ENCODE peak calls at places on chromosome 18, in eight cellular contexts. One of them, this sample, is unnamed.

GRCh38 chr18:65057439-65058083 is 693.3 kb upstream of the CDH7 start:
- DNase-seq in PC-9: no peak
- DNase-seq in AG09309: no peak
- DNase-seq in AG04449: no peak
- DNase-seq in cardiac fibroblast: no peak
- DNase-seq in stomach: no peak
- DNase-seq in astrocyte of the cerebellum: no peak
- DNase-seq in CD8-positive, alpha-beta T cell: no peak
- DNase-seq in this sample: no peak

GRCh38 chr18:29004921-29005320 is 828.0 kb upstream of the CDH2 start:
- DNase-seq in cardiac fibroblast: no peak
- DNase-seq in CD8-positive, alpha-beta T cell: no peak
- DNase-seq in astrocyte of the cerebellum: no peak
- DNase-seq in stomach: no peak
- DNase-seq in PC-9: no peak
- DNase-seq in AG04449: no peak
- DNase-seq in AG09309: no peak
- DNase-seq in this sample: no peak

GRCh38 chr18:55470826-55471225 is 117.2 kb downstream of the TCF4 start:
- DNase-seq in PC-9: no peak
- DNase-seq in stomach: no peak
- DNase-seq in cardiac fibroblast: no peak
- DNase-seq in astrocyte of the cerebellum: no peak
- DNase-seq in CD8-positive, alpha-beta T cell: no peak
- DNase-seq in AG09309: no peak
- DNase-seq in AG04449: no peak
- DNase-seq in this sample: no peak

GRCh38 chr18:31555971-31556747 is 35.5 kb upstream of the TTR start:
- DNase-seq in PC-9: peak; percentile 31
- DNase-seq in astrocyte of the cerebellum: peak; percentile 67
- DNase-seq in CD8-positive, alpha-beta T cell: peak; percentile 17
- DNase-seq in AG09309: peak; percentile 25
- DNase-seq in stomach: no peak
- DNase-seq in cardiac fibroblast: peak; percentile 80
- DNase-seq in AG04449: peak; percentile 14
- DNase-seq in this sample: peak; percentile 75

GRCh38 chr18:28112056-28112470 is 64.9 kb downstream of the CDH2 start:
- DNase-seq in CD8-positive, alpha-beta T cell: no peak
- DNase-seq in AG04449: peak; percentile 54
- DNase-seq in astrocyte of the cerebellum: no peak
- DNase-seq in stomach: no peak
- DNase-seq in cardiac fibroblast: peak; percentile 75
- DNase-seq in PC-9: no peak
- DNase-seq in AG09309: peak; percentile 53
- DNase-seq in this sample: peak; percentile 55

GRCh38 chr18:74455386-74455785 is 1.7 kb downstream of the DIPK1C start:
- DNase-seq in astrocyte of the cerebellum: no peak
- DNase-seq in CD8-positive, alpha-beta T cell: no peak
- DNase-seq in cardiac fibroblast: no peak
- DNase-seq in PC-9: no peak
- DNase-seq in AG04449: no peak
- DNase-seq in stomach: no peak
- DNase-seq in AG09309: no peak
- DNase-seq in this sample: no peak

GRCh38 chr18:36947820-36948348 is 119.0 kb downstream of the KIAA1328 start:
- DNase-seq in AG04449: no peak
- DNase-seq in CD8-positive, alpha-beta T cell: no peak
- DNase-seq in cardiac fibroblast: no peak
- DNase-seq in astrocyte of the cerebellum: no peak
- DNase-seq in AG09309: no peak
- DNase-seq in stomach: no peak
- DNase-seq in PC-9: peak; percentile 39
- DNase-seq in this sample: peak; percentile 84

GRCh38 chr18:34929336-34929780 is 111.9 kb upstream of the MAPRE2 start:
- DNase-seq in stomach: no peak
- DNase-seq in PC-9: no peak
- DNase-seq in AG09309: peak; percentile 16
- DNase-seq in AG04449: no peak
- DNase-seq in astrocyte of the cerebellum: peak; percentile 35
- DNase-seq in CD8-positive, alpha-beta T cell: no peak
- DNase-seq in cardiac fibroblast: peak; percentile 68
- DNase-seq in this sample: peak; percentile 58

GRCh38 chr18:44958450-44958849 is 277.8 kb downstream of the SETBP1 start:
- DNase-seq in AG04449: no peak
- DNase-seq in CD8-positive, alpha-beta T cell: no peak
- DNase-seq in stomach: no peak
- DNase-seq in PC-9: no peak
- DNase-seq in cardiac fibroblast: no peak
- DNase-seq in astrocyte of the cerebellum: no peak
- DNase-seq in AG09309: peak; percentile 10
- DNase-seq in this sample: peak; percentile 77

GRCh38 chr18:44841221-44841620 is 160.5 kb downstream of the SETBP1 start:
- DNase-seq in stomach: no peak
- DNase-seq in PC-9: no peak
- DNase-seq in astrocyte of the cerebellum: no peak
- DNase-seq in cardiac fibroblast: no peak
- DNase-seq in CD8-positive, alpha-beta T cell: no peak
- DNase-seq in AG04449: no peak
- DNase-seq in AG09309: no peak
- DNase-seq in this sample: peak; percentile 27

GRCh38 chr18:44423826-44424225 is 256.9 kb upstream of the SETBP1 start:
- DNase-seq in CD8-positive, alpha-beta T cell: no peak
- DNase-seq in cardiac fibroblast: no peak
- DNase-seq in stomach: no peak
- DNase-seq in AG09309: no peak
- DNase-seq in PC-9: no peak
- DNase-seq in astrocyte of the cerebellum: no peak
- DNase-seq in AG04449: no peak
- DNase-seq in this sample: no peak

GRCh38 chr18:55102508-55102907 is 143.2 kb upstream of the CCDC68 start:
- DNase-seq in AG04449: no peak
- DNase-seq in AG09309: no peak
- DNase-seq in CD8-positive, alpha-beta T cell: no peak
- DNase-seq in stomach: no peak
- DNase-seq in cardiac fibroblast: no peak
- DNase-seq in PC-9: no peak
- DNase-seq in astrocyte of the cerebellum: no peak
- DNase-seq in this sample: no peak

GRCh38 chr18:59022167-59022945 is 117.3 kb upstream of the SEC11C start:
- DNase-seq in stomach: no peak
- DNase-seq in PC-9: no peak
- DNase-seq in astrocyte of the cerebellum: no peak
- DNase-seq in CD8-positive, alpha-beta T cell: no peak
- DNase-seq in AG04449: no peak
- DNase-seq in cardiac fibroblast: no peak
- DNase-seq in AG09309: no peak
- DNase-seq in this sample: no peak

GRCh38 chr18:21761471-21762115 is 21.0 kb downstream of the MIB1 start:
- DNase-seq in AG04449: no peak
- DNase-seq in AG09309: no peak
- DNase-seq in PC-9: no peak
- DNase-seq in stomach: no peak
- DNase-seq in astrocyte of the cerebellum: no peak
- DNase-seq in CD8-positive, alpha-beta T cell: no peak
- DNase-seq in cardiac fibroblast: no peak
- DNase-seq in this sample: no peak

GRCh38 chr18:26888259-26888658 is 22.8 kb upstream of the AQP4 start:
- DNase-seq in AG04449: no peak
- DNase-seq in CD8-positive, alpha-beta T cell: no peak
- DNase-seq in astrocyte of the cerebellum: no peak
- DNase-seq in AG09309: no peak
- DNase-seq in PC-9: no peak
- DNase-seq in cardiac fibroblast: no peak
- DNase-seq in stomach: no peak
- DNase-seq in this sample: no peak

GRCh38 chr18:66344227-66344626 is 259.7 kb downstream of the CDH19 start:
- DNase-seq in CD8-positive, alpha-beta T cell: no peak
- DNase-seq in cardiac fibroblast: no peak
- DNase-seq in AG09309: no peak
- DNase-seq in PC-9: peak; percentile 1
- DNase-seq in astrocyte of the cerebellum: no peak
- DNase-seq in stomach: no peak
- DNase-seq in AG04449: no peak
- DNase-seq in this sample: peak; percentile 4

GRCh38 chr18:23938046-23938756 is 76.4 kb upstream of the TTC39C start:
- DNase-seq in astrocyte of the cerebellum: no peak
- DNase-seq in cardiac fibroblast: no peak
- DNase-seq in stomach: no peak
- DNase-seq in AG04449: no peak
- DNase-seq in CD8-positive, alpha-beta T cell: no peak
- DNase-seq in PC-9: no peak
- DNase-seq in AG09309: no peak
- DNase-seq in this sample: no peak

GRCh38 chr18:58682429-58683069 is 11.3 kb downstream of the MALT1 start:
- DNase-seq in AG09309: no peak
- DNase-seq in AG04449: no peak
- DNase-seq in stomach: peak; percentile 70
- DNase-seq in astrocyte of the cerebellum: peak; percentile 82
- DNase-seq in cardiac fibroblast: peak; percentile 84
- DNase-seq in PC-9: peak; percentile 53
- DNase-seq in CD8-positive, alpha-beta T cell: no peak
- DNase-seq in this sample: peak; percentile 83

GRCh38 chr18:76457475-76457874 is 37.6 kb downstream of the ZNF516 start:
- DNase-seq in PC-9: no peak
- DNase-seq in cardiac fibroblast: no peak
- DNase-seq in AG09309: no peak
- DNase-seq in stomach: no peak
- DNase-seq in astrocyte of the cerebellum: no peak
- DNase-seq in CD8-positive, alpha-beta T cell: no peak
- DNase-seq in AG04449: no peak
- DNase-seq in this sample: no peak

GRCh38 chr18:79934311-79935097 is 16.9 kb downstream of the SLC66A2 start:
- DNase-seq in astrocyte of the cerebellum: no peak
- DNase-seq in cardiac fibroblast: no peak
- DNase-seq in stomach: no peak
- DNase-seq in CD8-positive, alpha-beta T cell: no peak
- DNase-seq in AG09309: no peak
- DNase-seq in AG04449: no peak
- DNase-seq in PC-9: no peak
- DNase-seq in this sample: no peak
- TF ChIP-seq CTCF in astrocyte of the cerebellum: no peak
- TF ChIP-seq CTCF in cardiac fibroblast: no peak
- TF ChIP-seq CTCF in stomach: no peak
- TF ChIP-seq CTCF in CD8-positive, alpha-beta T cell: no peak
- TF ChIP-seq CTCF in AG09309: no peak
- TF ChIP-seq CTCF in AG04449: no peak
- TF ChIP-seq CTCF in PC-9: no peak
- TF ChIP-seq CTCF in this sample: peak; percentile 4

GRCh38 chr18:2847341-2848144 is 737 bp downstream of the EMILIN2 start:
- DNase-seq in astrocyte of the cerebellum: no peak
- DNase-seq in AG09309: no peak
- DNase-seq in CD8-positive, alpha-beta T cell: no peak
- DNase-seq in cardiac fibroblast: peak; percentile 33
- DNase-seq in stomach: no peak
- DNase-seq in PC-9: no peak
- DNase-seq in AG04449: no peak
- DNase-seq in this sample: no peak

GRCh38 chr18:2845175-2845574 is 1.6 kb upstream of the EMILIN2 start:
- DNase-seq in PC-9: no peak
- DNase-seq in astrocyte of the cerebellum: no peak
- DNase-seq in stomach: no peak
- DNase-seq in AG09309: no peak
- DNase-seq in cardiac fibroblast: no peak
- DNase-seq in CD8-positive, alpha-beta T cell: no peak
- DNase-seq in AG04449: no peak
- DNase-seq in this sample: no peak

GRCh38 chr18:2846638-2847340 is at the start of gene EMILIN2:
- DNase-seq in CD8-positive, alpha-beta T cell: peak; percentile 9
- DNase-seq in stomach: peak; percentile 55
- DNase-seq in AG09309: no peak
- DNase-seq in PC-9: peak; percentile 10
- DNase-seq in astrocyte of the cerebellum: no peak
- DNase-seq in cardiac fibroblast: peak; percentile 35
- DNase-seq in AG04449: no peak
- DNase-seq in this sample: peak; percentile 26

GRCh38 chr18:2848145-2848878 is 1.5 kb downstream of the EMILIN2 start:
- DNase-seq in PC-9: no peak
- DNase-seq in stomach: no peak
- DNase-seq in CD8-positive, alpha-beta T cell: no peak
- DNase-seq in cardiac fibroblast: peak; percentile 12
- DNase-seq in astrocyte of the cerebellum: no peak
- DNase-seq in AG04449: no peak
- DNase-seq in AG09309: no peak
- DNase-seq in this sample: no peak

GRCh38 chr18:2846241-2846637 is 567 bp upstream of the EMILIN2 start:
- DNase-seq in cardiac fibroblast: peak; percentile 24
- DNase-seq in stomach: no peak
- DNase-seq in AG04449: no peak
- DNase-seq in AG09309: no peak
- DNase-seq in astrocyte of the cerebellum: no peak
- DNase-seq in PC-9: no peak
- DNase-seq in CD8-positive, alpha-beta T cell: no peak
- DNase-seq in this sample: no peak
- H3K4me3 ChIP-seq in cardiac fibroblast: peak overlapping the region; percentile 48
- H3K4me3 ChIP-seq in stomach: peak overlapping the region; percentile 49
- H3K4me3 ChIP-seq in AG04449: peak overlapping the region; percentile 68
- H3K4me3 ChIP-seq in AG09309: peak overlapping the region; percentile 66
- H3K4me3 ChIP-seq in astrocyte of the cerebellum: peak overlapping the region; percentile 53
- H3K4me3 ChIP-seq in PC-9: peak overlapping the region; percentile 58
- H3K4me3 ChIP-seq in CD8-positive, alpha-beta T cell: peak overlapping the region; percentile 69
- H3K4me3 ChIP-seq in this sample: peak overlapping the region; percentile 9

GRCh38 chr18:77650799-77651385 is 401.2 kb downstream of the GALR1 start:
- DNase-seq in stomach: peak; percentile 57
- DNase-seq in AG04449: no peak
- DNase-seq in CD8-positive, alpha-beta T cell: peak; percentile 31
- DNase-seq in cardiac fibroblast: peak; percentile 50
- DNase-seq in AG09309: no peak
- DNase-seq in astrocyte of the cerebellum: no peak
- DNase-seq in PC-9: peak; percentile 20
- DNase-seq in this sample: peak; percentile 15

GRCh38 chr18:77645170-77645872 is 395.7 kb downstream of the GALR1 start:
- DNase-seq in cardiac fibroblast: no peak
- DNase-seq in astrocyte of the cerebellum: no peak
- DNase-seq in AG04449: no peak
- DNase-seq in PC-9: no peak
- DNase-seq in CD8-positive, alpha-beta T cell: no peak
- DNase-seq in AG09309: no peak
- DNase-seq in stomach: no peak
- DNase-seq in this sample: no peak

GRCh38 chr18:77648415-77648814 is 398.8 kb downstream of the GALR1 start:
- DNase-seq in AG04449: no peak
- DNase-seq in astrocyte of the cerebellum: no peak
- DNase-seq in cardiac fibroblast: no peak
- DNase-seq in stomach: no peak
- DNase-seq in PC-9: no peak
- DNase-seq in AG09309: no peak
- DNase-seq in CD8-positive, alpha-beta T cell: no peak
- DNase-seq in this sample: no peak

GRCh38 chr18:77651441-77651840 is 401.8 kb downstream of the GALR1 start:
- DNase-seq in cardiac fibroblast: no peak
- DNase-seq in stomach: no peak
- DNase-seq in AG04449: no peak
- DNase-seq in CD8-positive, alpha-beta T cell: no peak
- DNase-seq in astrocyte of the cerebellum: no peak
- DNase-seq in AG09309: no peak
- DNase-seq in PC-9: no peak
- DNase-seq in this sample: no peak

GRCh38 chr18:77647472-77647871 is 397.8 kb downstream of the GALR1 start:
- DNase-seq in CD8-positive, alpha-beta T cell: no peak
- DNase-seq in stomach: no peak
- DNase-seq in cardiac fibroblast: no peak
- DNase-seq in AG04449: no peak
- DNase-seq in PC-9: no peak
- DNase-seq in AG09309: no peak
- DNase-seq in astrocyte of the cerebellum: no peak
- DNase-seq in this sample: no peak
- TF ChIP-seq CTCF in CD8-positive, alpha-beta T cell: no peak
- TF ChIP-seq CTCF in stomach: no peak
- TF ChIP-seq CTCF in cardiac fibroblast: no peak
- TF ChIP-seq CTCF in AG04449: no peak
- TF ChIP-seq CTCF in PC-9: no peak
- TF ChIP-seq CTCF in AG09309: no peak
- TF ChIP-seq CTCF in astrocyte of the cerebellum: no peak
- TF ChIP-seq CTCF in this sample: no peak

GRCh38 chr18:62584241-62585120 is 61.7 kb downstream of the ZCCHC2 start:
- DNase-seq in CD8-positive, alpha-beta T cell: peak; percentile 71
- DNase-seq in AG04449: peak; percentile 49
- DNase-seq in stomach: peak; percentile 83
- DNase-seq in AG09309: peak; percentile 55
- DNase-seq in PC-9: peak; percentile 75
- DNase-seq in astrocyte of the cerebellum: peak; percentile 88
- DNase-seq in cardiac fibroblast: peak; percentile 93
- DNase-seq in this sample: peak; percentile 90
- H3K4me3 ChIP-seq in CD8-positive, alpha-beta T cell: no peak overlapping the region
- H3K4me3 ChIP-seq in AG04449: no peak overlapping the region
- H3K4me3 ChIP-seq in stomach: peak overlapping the region; percentile 5
- H3K4me3 ChIP-seq in AG09309: no peak overlapping the region
- H3K4me3 ChIP-seq in PC-9: no peak overlapping the region
- H3K4me3 ChIP-seq in astrocyte of the cerebellum: no peak overlapping the region
- H3K4me3 ChIP-seq in cardiac fibroblast: peak overlapping the region; percentile 16
- H3K4me3 ChIP-seq in this sample: no peak overlapping the region